ENCODE peak calls at places on chromosomes 3 and 15, in six cellular contexts. W is neural progenitor cell; T is HL-60; E is stimulated activated CD4-positive, alpha-beta T cell treated with anti-CD3 and anti-CD28 coated beads, Interleukin-1b, Interleukin-23, amount 100 ng/mL, for 1 hour; S is AG04450; Q is hypothalamus. R is an unnamed sample.

GRCh38 chr15:31487811-31488436 is 161.3 kb downstream of the KLF13 start:
- DNase-seq in W (no peak), T (no peak), E (no peak), S (no peak), Q (no peak), R (no peak)

GRCh38 chr15:80436511-80437307 is 32.5 kb downstream of the ARNT2 start:
- DNase-seq in W (no peak), T (no peak), E (no peak), S (no peak), Q (no peak), R (no peak)

GRCh38 chr15:66931768-66932633 is 133.4 kb upstream of the SMAD3 start:
- DNase-seq in W (peak; percentile 85), T (no peak), E (no peak), S (no peak), Q (no peak), R (no peak)

GRCh38 chr3:191688756-191689433 is 227.9 kb downstream of the PYDC2 start:
- DNase-seq in W (peak; percentile 4), T (no peak), E (no peak), S (no peak), Q (no peak), R (no peak)

GRCh38 chr15:34239151-34239761 is 14.4 kb downstream of the EMC4 start:
- DNase-seq in W (no peak), T (no peak), E (no peak), S (peak; percentile 49), Q (no peak), R (peak; percentile 73)

GRCh38 chr15:43955140-43955539 is 128.3 kb downstream of the WDR76 start:
- DNase-seq in W (no peak), T (no peak), E (no peak), S (no peak), Q (no peak), R (no peak)

GRCh38 chr15:57878573-57878972 is 172.1 kb downstream of the POLR2M start:
- DNase-seq in W (no peak), T (no peak), E (no peak), S (no peak), Q (no peak), R (peak; percentile 10)

GRCh38 chr3:46667657-46668056 is 25.8 kb downstream of the ALS2CL start:
- DNase-seq in W (no peak), T (no peak), E (no peak), S (no peak), Q (no peak), R (no peak)

GRCh38 chr3:89521328-89521727 is 413.9 kb downstream of the EPHA3 start:
- DNase-seq in W (no peak), T (no peak), E (no peak), S (no peak), Q (no peak), R (no peak)

GRCh38 chr3:113698891-113699465 is 2.5 kb upstream of the USF3 start:
- DNase-seq in W (peak; percentile 21), T (no peak), E (no peak), S (no peak), Q (no peak), R (no peak)

GRCh38 chr3:27315003-27315402 is 54.2 kb downstream of the NEK10 start:
- DNase-seq in W (no peak), T (no peak), E (no peak), S (no peak), Q (no peak), R (no peak)

GRCh38 chr3:115040673-115041286 is 106.3 kb downstream of the ZBTB20 start:
- DNase-seq in W (peak; percentile 23), T (peak; percentile 24), E (peak; percentile 8), S (peak; percentile 4), Q (no peak), R (no peak)

GRCh38 chr3:141646760-141647561 is 91.1 kb upstream of the RNF7 start:
- DNase-seq in W (peak; percentile 59), T (peak; percentile 88), E (no peak), S (no peak), Q (no peak), R (no peak)

GRCh38 chr15:42364529-42364928 is 5.2 kb downstream of the CAPN3 start:
- DNase-seq in W (no peak), T (no peak), E (no peak), S (no peak), Q (peak; percentile 9), R (no peak)

GRCh38 chr3:57017481-57017880 is 43.0 kb upstream of the SPATA12 start:
- DNase-seq in W (no peak), T (no peak), E (no peak), S (no peak), Q (peak; percentile 65), R (no peak)

GRCh38 chr3:14472471-14473351 is 67.4 kb downstream of the GRIP2 start:
- DNase-seq in W (no peak), T (no peak), E (no peak), S (peak; percentile 73), Q (no peak), R (peak; percentile 77)

GRCh38 chr15:93178371-93178770 is 89.4 kb upstream of the RGMA start:
- DNase-seq in W (no peak), T (no peak), E (no peak), S (no peak), Q (no peak), R (no peak)